ENCODE peak calls at places on chromosomes 5 and 9, in seven cellular contexts. X is endothelial cell; Z is CD4-positive, alpha-beta memory T cell; M is T follicular helper cell; O is stimulated activated CD4-positive, alpha-beta T cell treated with anti-CD3 and anti-CD28 coated beads, Interleukin-1b, Interleukin-23, amount 100 ng/mL, for 24 hours; Y is esophagus muscularis mucosa; E is activated gamma-delta T cell treated with Interleukin-2 at 50 U/mL for 16 hours. F is an unnamed sample.

GRCh38 chr9:36445800-36446361 is 45.8 kb upstream of the RNF38 start:
- DNase-seq in X (no peak), E (no peak), M (no peak), Y (no peak), Z (no peak), O (no peak), F (no peak)

GRCh38 chr9:70156729-70157128 is 102.0 kb upstream of the SMC5 start:
- DNase-seq in M (no peak), E (no peak), Z (no peak), O (no peak), Y (no peak), X (no peak), F (no peak)

GRCh38 chr5:54148062-54148461 is 162.3 kb downstream of the ARL15 start:
- DNase-seq in E (no peak), O (no peak), X (no peak), Y (no peak), Z (no peak), M (no peak), F (no peak)

GRCh38 chr5:62720036-62720441 is 141.4 kb downstream of the LRRC70 start:
- DNase-seq in M (no peak), Y (no peak), E (peak), X (peak), Z (no peak), O (no peak), F (no peak)

GRCh38 chr9:99873943-99874584 is 32.4 kb upstream of the STX17 start:
- DNase-seq in O (no peak), X (no peak), E (no peak), M (no peak), Y (no peak), Z (no peak), F (no peak)

GRCh38 chr9:134489621-134490380 is 151.8 kb upstream of the COL5A1 start:
- DNase-seq in Y (no peak), M (no peak), E (no peak), Z (no peak), X (no peak), O (no peak), F (no peak)

GRCh38 chr9:75027187-75028107 is 646 bp downstream of the CARNMT1 start:
- DNase-seq in Z (peak), O (peak), Y (no peak), M (no peak), E (peak), X (peak), F (peak)

GRCh38 chr9:124835026-124835501 is 18.2 kb upstream of the WDR38 start:
- DNase-seq in O (no peak), E (no peak), Z (no peak), M (no peak), Y (no peak), X (no peak), F (no peak)

GRCh38 chr5:95684361-95684760 is 1.6 kb upstream of the SPATA9 start:
- DNase-seq in E (no peak), O (no peak), Y (no peak), Z (no peak), X (no peak), M (no peak), F (no peak)

GRCh38 chr5:60257852-60258251 is 364.3 kb upstream of the PDE4D start:
- DNase-seq in M (no peak), Y (no peak), O (no peak), X (no peak), Z (no peak), E (no peak), F (no peak)

GRCh38 chr5:147415663-147416062 is 94.2 kb downstream of the DPYSL3 start:
- DNase-seq in Y (no peak), E (no peak), X (no peak), O (no peak), Z (no peak), M (no peak), F (no peak)

GRCh38 chr9:114588150-114588663 is 638 bp downstream of the ATP6V1G1 start:
- DNase-seq in O (no peak), Y (peak), E (no peak), M (no peak), Z (peak), X (no peak), F (no peak)

GRCh38 chr9:72925891-72926290 is 27.0 kb downstream of the ALDH1A1 start:
- DNase-seq in Z (no peak), O (no peak), M (no peak), X (no peak), E (no peak), Y (no peak), F (no peak)

GRCh38 chr5:82534891-82535395 is 256.8 kb upstream of the RPS23 start:
- DNase-seq in Z (no peak), O (no peak), Y (no peak), X (no peak), E (no peak), M (no peak), F (no peak)

GRCh38 chr5:154723740-154724505 is 31.3 kb upstream of the LARP1 start:
- DNase-seq in X (no peak), Y (no peak), M (no peak), Z (no peak), E (no peak), O (no peak), F (no peak)

GRCh38 chr9:21864505-21864904 is 62.1 kb downstream of the MTAP start:
- DNase-seq in E (no peak), O (no peak), M (no peak), X (no peak), Z (no peak), Y (no peak), F (no peak)

GRCh38 chr9:80932181-80932580 is 757.2 kb downstream of the TLE1 start:
- DNase-seq in O (no peak), E (no peak), M (no peak), X (no peak), Z (no peak), Y (no peak), F (no peak)

GRCh38 chr5:149435015-149435376 is 55.9 kb upstream of the IL17B start:
- DNase-seq in M (no peak), E (no peak), Y (no peak), Z (no peak), X (no peak), O (no peak), F (no peak)

GRCh38 chr5:141524604-141525597 is 36.0 kb downstream of the PCDHGC5 start:
- DNase-seq in E (peak), O (no peak), Y (peak), X (peak), M (peak), Z (peak), F (peak)

GRCh38 chr5:60332244-60333018 is 367.5 kb downstream of the DEPDC1B start:
- DNase-seq in X (no peak), E (no peak), M (no peak), O (no peak), Z (no peak), Y (no peak), F (no peak)

GRCh38 chr9:135522137-135522877 is 1.1 kb downstream of the LCN1 start:
- DNase-seq in M (no peak), Y (no peak), O (no peak), Z (no peak), E (no peak), X (no peak), F (no peak)

GRCh38 chr5:132473608-132474007 is 17.0 kb downstream of the IRF1 start:
- DNase-seq in O (no peak), M (no peak), Y (no peak), E (peak), Z (no peak), X (no peak), F (no peak)

GRCh38 chr5:59661939-59662615 is 231.4 kb downstream of the PDE4D start:
- DNase-seq in O (no peak), M (no peak), Y (no peak), E (no peak), X (no peak), Z (no peak), F (no peak)

GRCh38 chr5:180648658-180649296 is 623 bp downstream of the FLT4 start:
- DNase-seq in E (peak), M (no peak), Y (no peak), Z (no peak), X (peak), O (no peak), F (no peak)

GRCh38 chr9:127065592-127065991 is 56.8 kb downstream of the ANGPTL2 start:
- DNase-seq in M (no peak), E (no peak), X (no peak), O (no peak), Y (no peak), Z (no peak), F (no peak)

GRCh38 chr9:99693888-99694287 is 127.8 kb upstream of the NR4A3 start:
- DNase-seq in X (no peak), E (no peak), M (no peak), O (no peak), Z (no peak), Y (no peak), F (no peak)

GRCh38 chr9:1024112-1024511 is 26.0 kb upstream of the DMRT2 start:
- DNase-seq in Y (no peak), M (no peak), X (no peak), E (no peak), O (no peak), Z (no peak), F (no peak)

GRCh38 chr5:143742951-143743350 is 69.0 kb upstream of the HMHB1 start:
- DNase-seq in X (no peak), E (no peak), Y (no peak), O (no peak), M (no peak), Z (no peak), F (no peak)

F was measured in T-helper 1 cell.